ENCODE peak calls at places on chromosome 22, in seven cellular contexts. One of them, this sample, is unnamed.

GRCh38 chr22:47515384-47516125 is 753.1 kb downstream of the TBC1D22A start:
- DNase-seq in endothelial cell: no peak
- DNase-seq in HFF-Myc: no peak
- DNase-seq in sciatic nerve: no peak
- DNase-seq in NCI-H82: peak
- DNase-seq in fibroblast of pulmonary artery: no peak
- DNase-seq in LoVo: no peak
- DNase-seq in this sample: no peak

GRCh38 chr22:47328550-47329243 is 566.2 kb downstream of the TBC1D22A start:
- DNase-seq in endothelial cell: no peak
- DNase-seq in HFF-Myc: peak
- DNase-seq in sciatic nerve: no peak
- DNase-seq in NCI-H82: no peak
- DNase-seq in fibroblast of pulmonary artery: peak
- DNase-seq in LoVo: peak
- DNase-seq in this sample: no peak

GRCh38 chr22:50302041-50302541 is 5.4 kb downstream of the PLXNB2 start:
- DNase-seq in endothelial cell: no peak
- DNase-seq in HFF-Myc: no peak
- DNase-seq in sciatic nerve: no peak
- DNase-seq in NCI-H82: no peak
- DNase-seq in fibroblast of pulmonary artery: peak
- DNase-seq in LoVo: no peak
- DNase-seq in this sample: no peak

GRCh38 chr22:19495562-19496323 is 16.0 kb downstream of the CDC45 start:
- DNase-seq in endothelial cell: peak
- DNase-seq in HFF-Myc: no peak
- DNase-seq in sciatic nerve: no peak
- DNase-seq in NCI-H82: no peak
- DNase-seq in fibroblast of pulmonary artery: peak
- DNase-seq in LoVo: no peak
- DNase-seq in this sample: no peak

GRCh38 chr22:29083576-29084566 is 11.0 kb downstream of the KREMEN1 start:
- DNase-seq in endothelial cell: no peak
- DNase-seq in HFF-Myc: peak
- DNase-seq in sciatic nerve: no peak
- DNase-seq in NCI-H82: no peak
- DNase-seq in fibroblast of pulmonary artery: no peak
- DNase-seq in LoVo: no peak
- DNase-seq in this sample: no peak

GRCh38 chr22:32643246-32643645 is 158.3 kb upstream of the TIMP3 start:
- DNase-seq in endothelial cell: no peak
- DNase-seq in HFF-Myc: no peak
- DNase-seq in sciatic nerve: no peak
- DNase-seq in NCI-H82: no peak
- DNase-seq in fibroblast of pulmonary artery: no peak
- DNase-seq in LoVo: no peak
- DNase-seq in this sample: no peak

GRCh38 chr22:43440556-43440955 is 28.7 kb downstream of the MPPED1 start:
- DNase-seq in endothelial cell: no peak
- DNase-seq in HFF-Myc: no peak
- DNase-seq in sciatic nerve: peak
- DNase-seq in NCI-H82: no peak
- DNase-seq in fibroblast of pulmonary artery: no peak
- DNase-seq in LoVo: no peak
- DNase-seq in this sample: no peak

GRCh38 chr22:19606332-19607197 is 82.4 kb upstream of the CLDN5 start:
- DNase-seq in endothelial cell: no peak
- DNase-seq in HFF-Myc: no peak
- DNase-seq in sciatic nerve: no peak
- DNase-seq in NCI-H82: no peak
- DNase-seq in fibroblast of pulmonary artery: no peak
- DNase-seq in LoVo: no peak
- DNase-seq in this sample: no peak

GRCh38 chr22:38176170-38176741 is 5.4 kb downstream of the PLA2G6 start:
- DNase-seq in endothelial cell: peak
- DNase-seq in HFF-Myc: peak
- DNase-seq in sciatic nerve: no peak
- DNase-seq in NCI-H82: no peak
- DNase-seq in fibroblast of pulmonary artery: peak
- DNase-seq in LoVo: no peak
- DNase-seq in this sample: no peak